ENCODE peak calls at places on chromosomes 2 and 18, in nine cellular contexts. R is T-helper 2 cell, X is NCI-H2081, Z is NCI-H446 treated with DMSO at 0.1 percent for 48 hours, B is HTR-8/SVneo, M is NCI-H1092 treated with DMSO at 0.1 percent for 48 hours, A is neural crest cell, E is putamen, T is SK-N-DZ. Y is an unnamed sample.

GRCh38 chr2:98090951-98091350 is 4.0 kb downstream of the VWA3B start:
- DNase-seq in R (no peak), X (no peak), Z (no peak), B (no peak), M (no peak), A (no peak), E (no peak), T (no peak), Y (no peak)

GRCh38 chr18:25230658-25231326 is 121.2 kb downstream of the ZNF521 start:
- DNase-seq in R (no peak), X (no peak), Z (peak), B (no peak), M (no peak), A (no peak), E (peak), T (no peak), Y (no peak)

GRCh38 chr2:186599186-186599778 is 9.4 kb downstream of the ITGAV start:
- DNase-seq in R (no peak), X (no peak), Z (no peak), B (no peak), M (no peak), A (no peak), E (no peak), T (no peak), Y (no peak)

GRCh38 chr2:48114256-48114655 is 208.0 kb upstream of the FBXO11 start:
- DNase-seq in R (no peak), X (no peak), Z (no peak), B (no peak), M (no peak), A (no peak), E (no peak), T (no peak), Y (no peak)

GRCh38 chr2:86522711-86523110 is 40.5 kb downstream of the CHMP3 start:
- DNase-seq in R (no peak), X (no peak), Z (no peak), B (no peak), M (no peak), A (no peak), E (peak), T (no peak), Y (no peak)

GRCh38 chr18:26307161-26307773 is 81.0 kb downstream of the TAF4B start:
- DNase-seq in R (no peak), X (peak), Z (peak), B (peak), M (peak), A (peak), E (peak), T (peak), Y (no peak)

GRCh38 chr2:99654419-99654818 is 164.6 kb upstream of the REV1 start:
- DNase-seq in R (no peak), X (no peak), Z (no peak), B (no peak), M (no peak), A (no peak), E (no peak), T (no peak), Y (no peak)

GRCh38 chr18:5197032-5197434 is at the start of gene AKAIN1:
- DNase-seq in R (no peak), X (peak), Z (no peak), B (no peak), M (no peak), A (peak), E (peak), T (peak), Y (no peak)

GRCh38 chr2:126754240-126755004 is 98.5 kb downstream of the GYPC start:
- DNase-seq in R (no peak), X (no peak), Z (no peak), B (no peak), M (no peak), A (no peak), E (no peak), T (no peak), Y (no peak)

GRCh38 chr18:59402432-59403090 is 43.5 kb upstream of the LMAN1 start:
- DNase-seq in R (peak), X (peak), Z (peak), B (peak), M (peak), A (peak), E (peak), T (peak), Y (peak)

GRCh38 chr2:158507141-158507540 is 50.4 kb downstream of the PKP4 start:
- DNase-seq in R (no peak), X (no peak), Z (no peak), B (no peak), M (no peak), A (no peak), E (no peak), T (peak), Y (no peak)

GRCh38 chr2:162574615-162575452 is 230.9 kb downstream of the GCA start:
- DNase-seq in R (no peak), X (no peak), Z (no peak), B (no peak), M (no peak), A (no peak), E (no peak), T (no peak), Y (no peak)

GRCh38 chr2:224099846-224100643 is 61.0 kb upstream of the SERPINE2 start:
- DNase-seq in R (no peak), X (no peak), Z (no peak), B (no peak), M (no peak), A (no peak), E (no peak), T (no peak), Y (peak)

GRCh38 chr2:31075936-31076590 is 62.2 kb downstream of the GALNT14 start:
- DNase-seq in R (no peak), X (no peak), Z (no peak), B (no peak), M (no peak), A (no peak), E (no peak), T (no peak), Y (no peak)

GRCh38 chr18:63708650-63709049 is 5.9 kb downstream of the SERPINB11 start:
- DNase-seq in R (no peak), X (no peak), Z (no peak), B (peak), M (no peak), A (no peak), E (no peak), T (no peak), Y (no peak)